ENCODE peak calls at places on chromosome 16, in seven cellular contexts. X is H54; D is activated T-helper 1 cell treated with anti-CD3 and anti-CD28 coated beads, Interleukin-12 subunit alpha, Interleukin-12 subunit beta, Interleukin-2, Interleukin-4 antibody, amounts not matched to agents 30 ng/mL and 10 ng/mL and 1 ng/mL, durations not matched to agents 14 hours and 24 hours and 36 hours; S is neural progenitor cell; M is AML-193; P is germinal center; K is stimulated activated CD8-positive, alpha-beta memory T cell treated with anti-CD3 and anti-CD28 coated beads, Interleukin-15, amount 100 ng/mL, for 24 hours. J is an unnamed sample.

GRCh38 chr16:50884066-50884860 is 142.4 kb downstream of the CYLD start:
- DNase-seq in S (peak; percentile 61), M (no peak), X (peak; percentile 40), P (peak; percentile 38), K (peak; percentile 3), D (no peak), J (no peak)

GRCh38 chr16:20415541-20415940 is 6.2 kb downstream of the ACSM5 start:
- DNase-seq in K (no peak), D (no peak), P (no peak), M (no peak), S (no peak), X (no peak), J (no peak)

GRCh38 chr16:84093120-84093878 is 23.4 kb downstream of the MBTPS1 start:
- DNase-seq in D (no peak), M (no peak), X (no peak), S (no peak), K (no peak), P (no peak), J (no peak)

GRCh38 chr16:88387177-88387576 is 4.4 kb downstream of the ZNF469 start:
- DNase-seq in M (no peak), D (no peak), S (no peak), X (no peak), P (no peak), K (no peak), J (peak; percentile 73)

GRCh38 chr16:73949574-73950348 is 346.9 kb upstream of the PSMD7 start:
- DNase-seq in S (no peak), P (no peak), K (no peak), X (no peak), M (no peak), D (no peak), J (no peak)

GRCh38 chr16:19753815-19754643 is 36.0 kb downstream of the IQCK start:
- DNase-seq in X (no peak), P (no peak), M (no peak), S (no peak), K (no peak), D (no peak), J (no peak)

GRCh38 chr16:31138621-31139578 is 3.4 kb upstream of the PRSS8 start:
- DNase-seq in D (no peak), M (no peak), P (no peak), S (peak; percentile 17), K (no peak), X (peak; percentile 97), J (peak; percentile 84)

GRCh38 chr16:68750243-68750642 is 13.2 kb downstream of the CDH1 start:
- DNase-seq in S (no peak), D (no peak), M (no peak), X (no peak), K (no peak), P (no peak), J (no peak)

GRCh38 chr16:47958726-47959125 is 197.1 kb downstream of the ABCC12 start:
- DNase-seq in X (no peak), S (no peak), P (no peak), M (no peak), D (no peak), K (no peak), J (no peak)

J was measured in left lung.